ENCODE peak calls at places on chromosomes 12 and 14, in five cellular contexts. X, T, I, E and W are unnamed samples.

GRCh38 chr12:96235497-96235826 is 41.3 kb downstream of the ELK3 start:
- DNase-seq in T (no peak), I (no peak), E (no peak), X (no peak), W (no peak)

GRCh38 chr12:68455676-68456345 is 123.6 kb upstream of the MDM1 start:
- DNase-seq in T (no peak), E (no peak), I (no peak), X (no peak), W (no peak)

GRCh38 chr12:42638697-42639096 is 49.2 kb upstream of the PRICKLE1 start:
- DNase-seq in I (no peak), X (no peak), T (no peak), E (no peak), W (no peak)

GRCh38 chr12:112419269-112420133 is 754 bp downstream of the PTPN11 start:
- DNase-seq in X (peak; percentile 93), E (peak; percentile 81), T (peak; percentile 35), I (peak; percentile 59), W (peak; percentile 81)

GRCh38 chr12:122203301-122203967 is at the start of gene B3GNT4:
- DNase-seq in I (no peak), X (peak; percentile 76), E (peak; percentile 72), T (no peak), W (peak; percentile 87)

GRCh38 chr12:88052686-88053085 is 23.5 kb upstream of the C12orf50 start:
- DNase-seq in T (no peak), I (peak; percentile 30), E (peak; percentile 21), X (peak; percentile 60), W (no peak)

GRCh38 chr14:68952544-68953535 is 26.3 kb downstream of the ACTN1 start:
- DNase-seq in E (no peak), X (peak; percentile 81), I (no peak), T (no peak), W (peak; percentile 61)

GRCh38 chr12:103884316-103884715 is 43.3 kb upstream of the NT5DC3 start:
- DNase-seq in E (no peak), T (peak; percentile 8), X (peak; percentile 66), I (no peak), W (no peak)

GRCh38 chr14:32567543-32568384 is 238.7 kb downstream of the AKAP6 start:
- DNase-seq in E (no peak), I (no peak), T (no peak), X (peak; percentile 47), W (no peak)

GRCh38 chr12:116331876-116332275 is 54.4 kb upstream of the MED13L start:
- DNase-seq in E (no peak), T (no peak), X (no peak), I (no peak), W (no peak)

GRCh38 chr12:4855121-4855924 is 54.4 kb upstream of the KCNA1 start:
- DNase-seq in T (peak; percentile 77), E (peak; percentile 64), X (peak; percentile 86), I (peak; percentile 66), W (peak; percentile 46)

GRCh38 chr14:39488600-39488999 is 56.4 kb upstream of the FBXO33 start:
- DNase-seq in E (no peak), T (peak; percentile 75), X (peak; percentile 43), I (no peak), W (no peak)

GRCh38 chr14:30971586-30971985 is 53.9 kb upstream of the AP4S1 start:
- DNase-seq in X (no peak), I (no peak), E (no peak), T (no peak), W (no peak)

GRCh38 chr14:30993071-30993470 is 32.4 kb upstream of the AP4S1 start:
- DNase-seq in I (no peak), E (no peak), X (no peak), T (no peak), W (no peak)

GRCh38 chr12:62438098-62438692 is 28.4 kb upstream of the MON2 start:
- DNase-seq in I (peak; percentile 17), X (peak; percentile 66), T (peak; percentile 62), E (peak; percentile 58), W (peak; percentile 44)

GRCh38 chr12:28802706-28803438 is 346.2 kb upstream of the FAR2 start:
- DNase-seq in E (no peak), X (peak; percentile 3), T (no peak), I (no peak), W (no peak)

GRCh38 chr12:113414519-113415038 is 7.6 kb upstream of the SDSL start:
- DNase-seq in E (no peak), X (no peak), I (no peak), T (no peak), W (no peak)

GRCh38 chr12:42484996-42485395 is 104.5 kb downstream of the PRICKLE1 start:
- DNase-seq in E (no peak), I (no peak), T (no peak), X (no peak), W (no peak)

GRCh38 chr12:57735198-57735855 is 3.2 kb downstream of the AGAP2 start:
- DNase-seq in E (no peak), I (peak; percentile 23), T (no peak), X (peak; percentile 44), W (no peak)

GRCh38 chr12:130826151-130826801 is 12.8 kb downstream of the STX2 start:
- DNase-seq in I (peak; percentile 33), T (no peak), E (peak; percentile 61), X (peak; percentile 76), W (peak; percentile 76)

GRCh38 chr12:188910-189621 is 24.9 kb downstream of the SLC6A12 start:
- DNase-seq in I (no peak), X (peak; percentile 81), T (peak; percentile 54), E (peak; percentile 57), W (peak; percentile 79)

GRCh38 chr12:9649532-9649940 is 20.0 kb upstream of the CLEC2D start:
- DNase-seq in I (no peak), T (no peak), E (no peak), X (no peak), W (no peak)
- H3K4me1 ChIP-seq in I (peaks cover 50% of the 10 kb centered on the region), T (peaks cover 6% of the 10 kb centered on the region), E (peaks cover 12% of the 10 kb centered on the region), X (peaks cover 35% of the 10 kb centered on the region), W (no peaks in the 10 kb centered on the region)

GRCh38 chr14:105173901-105174894 is 5.6 kb upstream of the JAG2 start:
- DNase-seq in E (no peak), T (no peak), I (no peak), X (no peak), W (no peak)

GRCh38 chr14:105178868-105179140 is 2.3 kb downstream of the NUDT14 start:
- DNase-seq in T (no peak), I (no peak), X (no peak), E (no peak), W (no peak)

GRCh38 chr14:105177082-105177481 is 4.0 kb downstream of the NUDT14 start:
- DNase-seq in T (no peak), X (no peak), E (peak; percentile 82), I (no peak), W (no peak)

GRCh38 chr14:105178069-105178867 is 2.8 kb downstream of the NUDT14 start:
- DNase-seq in E (no peak), I (no peak), X (no peak), T (no peak), W (no peak)

DNA sequence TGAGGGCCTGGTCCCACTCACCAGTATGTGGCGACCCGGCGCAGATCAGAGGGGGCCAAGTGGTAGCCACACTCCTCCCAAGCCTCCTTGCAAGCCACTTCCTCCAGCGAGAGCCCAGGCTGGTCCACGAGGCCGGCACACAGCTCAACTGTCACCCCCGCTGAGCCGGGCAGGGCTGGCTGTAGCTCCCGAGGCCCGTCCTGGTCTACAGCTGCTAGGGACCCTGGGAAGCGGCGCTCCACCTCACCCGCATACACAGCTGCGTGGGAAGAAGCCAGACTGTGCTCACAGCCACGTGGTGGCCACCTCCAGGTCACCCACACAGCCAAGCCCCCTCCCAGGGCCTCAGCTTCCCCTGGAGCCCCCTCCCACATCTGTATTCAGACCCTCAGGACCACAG is 4.6 kb downstream of the NUDT14 start:
- DNase-seq in E (peak; percentile 72), I (no peak), X (no peak), T (no peak), W (no peak)
- H3K27me3 ChIP-seq in E (no peaks in the 10 kb centered on the region), I (peaks cover 87% of the 10 kb centered on the region), X (peaks cover 6% of the 10 kb centered on the region), T (no peaks in the 10 kb centered on the region), W (no peaks in the 10 kb centered on the region)

GRCh38 chr12:128930591-128930990 is 77.3 kb downstream of the GLT1D1 start:
- DNase-seq in X (no peak), T (no peak), E (no peak), I (no peak), W (no peak)
- H3K4me1 ChIP-seq in X (no peaks in the 10 kb centered on the region), T (no peaks in the 10 kb centered on the region), E (no peaks in the 10 kb centered on the region), I (no peaks in the 10 kb centered on the region), W (no peaks in the 10 kb centered on the region)

GRCh38 chr12:132662901-132663755 is 24.0 kb downstream of the POLE start:
- DNase-seq in T (no peak), E (no peak), X (no peak), I (no peak), W (no peak)

GRCh38 chr12:132664206-132665148 is 22.7 kb downstream of the POLE start:
- DNase-seq in I (no peak), X (no peak), T (no peak), E (no peak), W (no peak)

GRCh38 chr12:132665794-132666193 is 21.3 kb downstream of the POLE start:
- DNase-seq in X (no peak), E (no peak), T (no peak), I (no peak), W (no peak)

GRCh38 chr12:132661972-132662371 is 25.2 kb downstream of the POLE start:
- DNase-seq in T (no peak), I (no peak), X (no peak), E (no peak), W (peak; percentile 44)

DNA sequence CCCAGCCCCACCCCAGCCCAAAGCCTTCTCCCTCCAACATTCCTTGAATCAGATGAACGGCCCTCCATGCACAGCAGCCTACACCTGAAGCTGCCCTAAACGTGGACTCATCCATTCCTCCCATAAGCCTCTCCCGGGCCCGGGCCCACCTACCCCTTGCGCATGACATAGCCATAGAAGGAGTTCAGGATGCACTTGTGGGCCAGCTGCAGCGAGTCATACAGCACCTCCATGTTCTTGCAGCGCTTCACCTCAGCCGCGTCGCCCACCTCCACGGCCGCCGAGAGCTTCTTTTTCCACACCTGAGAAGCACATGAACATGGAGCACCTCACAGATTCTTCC is 22.0 kb downstream of the POLE start:
- DNase-seq in T (no peak), I (no peak), E (no peak), X (no peak), W (no peak)
- H3K27me3 ChIP-seq in T (no peaks in the 10 kb centered on the region), I (no peaks in the 10 kb centered on the region), E (no peaks in the 10 kb centered on the region), X (no peaks in the 10 kb centered on the region), W (no peaks in the 10 kb centered on the region)

DNA sequence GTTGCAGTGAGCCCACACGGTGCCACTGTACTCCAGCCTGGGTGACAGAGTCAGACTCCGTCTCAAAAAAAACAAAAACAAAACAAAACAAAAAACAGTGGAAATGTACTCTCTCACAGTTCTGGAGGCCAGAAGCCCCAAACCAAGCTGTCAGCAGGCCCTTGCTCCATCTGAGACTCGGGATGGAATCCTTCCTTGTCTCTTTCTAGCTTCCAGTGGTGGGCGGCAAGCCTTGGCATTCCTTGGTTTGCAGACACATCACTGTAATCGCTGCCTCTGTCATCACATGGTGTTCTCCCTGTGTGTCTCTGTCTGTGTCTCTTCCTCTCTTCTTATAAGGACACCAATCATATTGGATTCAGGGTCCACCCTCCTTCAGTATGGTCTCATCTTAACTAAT is 6.4 kb downstream of the TNS2 start:
- DNase-seq in I (no peak), X (peak; percentile 64), E (no peak), T (no peak), W (no peak)
- H3K4me1 ChIP-seq in I (peaks cover 41% of the 10 kb centered on the region), X (peaks cover 48% of the 10 kb centered on the region), E (peaks cover 58% of the 10 kb centered on the region), T (peaks cover 5% of the 10 kb centered on the region), W (peaks cover 8% of the 10 kb centered on the region)